ENCODE peak calls at places on chromosomes 2 and 18, in nine cellular contexts. P is right cardiac atrium; H is T-cell; Q is H4; W is DND-41; M is stimulated activated CD8-positive, alpha-beta memory T cell treated with anti-CD3 and anti-CD28 coated beads, Interleukin-4, amount 100 ng/mL, for 48 hours; G is cardiac fibroblast; E is C1 segment of cervical spinal cord; N is NCI-H748 treated with DMSO at 0.1 percent for 48 hours. C is an unnamed sample.

GRCh38 chr18:58838165-58838860 is 26.4 kb upstream of the ZNF532 start:
- DNase-seq in G (no peak), E (no peak), P (no peak), W (no peak), N (no peak), H (no peak), M (no peak), Q (no peak), C (no peak)

GRCh38 chr2:39732492-39732891 is 46.6 kb downstream of the THUMPD2 start:
- DNase-seq in N (no peak), M (no peak), Q (no peak), G (peak), H (no peak), E (no peak), P (no peak), W (no peak), C (no peak)

GRCh38 chr2:33579226-33579625 is 19.9 kb downstream of the FAM98A start:
- DNase-seq in Q (no peak), E (no peak), H (no peak), P (no peak), M (no peak), N (no peak), W (no peak), G (no peak), C (no peak)

GRCh38 chr18:49524349-49524748 is 37.3 kb upstream of the C18orf32 start:
- DNase-seq in P (no peak), M (no peak), G (no peak), E (no peak), Q (no peak), W (no peak), H (no peak), N (no peak), C (no peak)

GRCh38 chr2:121185571-121186074 is 99.4 kb downstream of the TFCP2L1 start:
- DNase-seq in N (peak), M (no peak), Q (peak), G (peak), H (no peak), W (no peak), E (no peak), P (no peak), C (peak)

GRCh38 chr2:109535217-109535946 is 78.4 kb downstream of the SEPTIN10 start:
- DNase-seq in H (no peak), W (no peak), E (no peak), G (no peak), Q (no peak), P (no peak), N (no peak), M (no peak), C (no peak)

GRCh38 chr18:51164327-51165290 is 32.9 kb downstream of the MEX3C start:
- DNase-seq in G (no peak), Q (no peak), M (no peak), N (no peak), E (no peak), W (no peak), H (no peak), P (no peak), C (no peak)

GRCh38 chr2:149365826-149366583 is 35.6 kb downstream of the LYPD6 start:
- DNase-seq in W (no peak), M (no peak), E (no peak), H (no peak), Q (no peak), G (no peak), N (peak), P (no peak), C (no peak)

GRCh38 chr2:7279421-7279949 is 362.3 kb downstream of the RNF144A start:
- DNase-seq in Q (no peak), G (no peak), H (no peak), N (no peak), M (no peak), W (no peak), E (no peak), P (no peak), C (no peak)

GRCh38 chr2:23709311-23709710 is 217.6 kb downstream of the ATAD2B start:
- DNase-seq in P (no peak), N (no peak), M (no peak), H (no peak), Q (no peak), W (no peak), E (no peak), G (no peak), C (no peak)

GRCh38 chr2:206163251-206163880 is 3.7 kb downstream of the EEF1B2 start:
- DNase-seq in M (no peak), N (no peak), P (no peak), G (no peak), W (no peak), Q (no peak), E (no peak), H (no peak), C (no peak)

GRCh38 chr2:235194351-235194750 is 242.5 kb downstream of the SH3BP4 start:
- DNase-seq in Q (no peak), W (no peak), E (no peak), N (no peak), G (no peak), H (no peak), P (no peak), M (no peak), C (no peak)

GRCh38 chr18:76973512-76974302 is 151.3 kb downstream of the ZNF236 start:
- DNase-seq in N (no peak), P (no peak), H (no peak), E (no peak), M (peak), G (no peak), Q (no peak), W (no peak), C (no peak)

GRCh38 chr2:74328074-74328473 is 15.1 kb downstream of the SLC4A5 start:
- DNase-seq in H (no peak), G (no peak), M (no peak), Q (no peak), P (no peak), E (no peak), N (no peak), W (no peak), C (no peak)

GRCh38 chr18:77811510-77811909 is 561.9 kb downstream of the GALR1 start:
- DNase-seq in Q (peak), N (peak), G (peak), H (no peak), W (peak), E (no peak), M (no peak), P (no peak), C (no peak)

GRCh38 chr18:37385846-37386435 is 179.7 kb downstream of the CELF4 start:
- DNase-seq in Q (no peak), W (no peak), M (no peak), N (peak), P (no peak), H (no peak), G (peak), E (no peak), C (no peak)

GRCh38 chr2:185372188-185372587 is 366.4 kb upstream of the FSIP2 start:
- DNase-seq in M (no peak), H (no peak), G (peak), P (no peak), N (no peak), W (no peak), E (no peak), Q (no peak), C (no peak)

GRCh38 chr2:30339071-30339470 is 107.7 kb downstream of the LBH start:
- DNase-seq in N (no peak), E (no peak), M (no peak), G (no peak), W (no peak), H (no peak), Q (no peak), P (no peak), C (no peak)

C was measured in gastrocnemius medialis.